ENCODE peak calls at places on chromosome 18, in ten cellular contexts. U is T-helper 1 cell; O is NAMALWA; A is left cardiac atrium; L is cardiac septum; Y is neural progenitor cell; K is nephron progenitor cell; D is stimulated activated naive CD8-positive, alpha-beta T cell treated with anti-CD3 and anti-CD28 coated beads, Interleukin-15, amount 100 ng/mL, for 72 hours; J is NCI-H2107; Z is T-helper 9 cell. N is an unnamed sample.

GRCh38 chr18:63994783-63995399 is 25.0 kb downstream of the SERPINB8 start:
- DNase-seq in U (no peak), O (peak; percentile 59), A (peak; percentile 43), L (no peak), Y (peak; percentile 61), K (peak; percentile 57), D (peak; percentile 27), J (peak; percentile 4), Z (peak; percentile 31), N (no peak)

GRCh38 chr18:75638597-75639467 is 211.3 kb upstream of the SMIM21 start:
- DNase-seq in U (no peak), O (no peak), A (no peak), L (no peak), Y (peak; percentile 65), K (peak; percentile 15), D (no peak), J (no peak), Z (no peak), N (no peak)

GRCh38 chr18:9062418-9062751 is 40.1 kb upstream of the NDUFV2 start:
- DNase-seq in U (no peak), O (no peak), A (no peak), L (no peak), Y (no peak), K (no peak), D (no peak), J (no peak), Z (no peak), N (no peak)

GRCh38 chr18:58285731-58286130 is 241.7 kb downstream of the NEDD4L start:
- DNase-seq in U (no peak), O (no peak), A (no peak), L (no peak), Y (no peak), K (no peak), D (no peak), J (no peak), Z (no peak), N (no peak)

GRCh38 chr18:24369420-24369819 is 28.2 kb downstream of the OSBPL1A start:
- DNase-seq in U (no peak), O (no peak), A (no peak), L (no peak), Y (no peak), K (no peak), D (no peak), J (no peak), Z (no peak), N (no peak)

GRCh38 chr18:62839874-62840713 is 124.8 kb downstream of the PHLPP1 start:
- DNase-seq in U (no peak), O (no peak), A (no peak), L (no peak), Y (no peak), K (no peak), D (no peak), J (no peak), Z (no peak), N (no peak)

GRCh38 chr18:51234117-51235010 is 36.9 kb upstream of the MEX3C start:
- DNase-seq in U (no peak), O (no peak), A (no peak), L (no peak), Y (no peak), K (no peak), D (no peak), J (no peak), Z (no peak), N (no peak)

GRCh38 chr18:1392046-1392445 is 487.4 kb downstream of the ADCYAP1 start:
- DNase-seq in U (no peak), O (no peak), A (no peak), L (no peak), Y (no peak), K (no peak), D (no peak), J (no peak), Z (no peak), N (no peak)

GRCh38 chr18:74820160-74820780 is 222.6 kb downstream of the ZNF407 start:
- DNase-seq in U (no peak), O (no peak), A (no peak), L (no peak), Y (no peak), K (no peak), D (no peak), J (no peak), Z (no peak), N (no peak)

GRCh38 chr18:34677056-34677574 is 33.0 kb upstream of the DTNA start:
- DNase-seq in U (no peak), O (no peak), A (no peak), L (no peak), Y (no peak), K (no peak), D (no peak), J (no peak), Z (no peak), N (no peak)

GRCh38 chr18:9612215-9612830 is 2.0 kb downstream of the PPP4R1 start:
- DNase-seq in U (no peak), O (peak; percentile 74), A (no peak), L (no peak), Y (peak; percentile 32), K (peak; percentile 3), D (peak; percentile 15), J (peak; percentile 3), Z (peak; percentile 7), N (no peak)

GRCh38 chr18:49531678-49532153 is 30.1 kb upstream of the LIPG start:
- DNase-seq in U (no peak), O (no peak), A (no peak), L (no peak), Y (no peak), K (no peak), D (no peak), J (no peak), Z (no peak), N (no peak)